ENCODE peak calls at places on chromosome 1, in four cellular contexts. A is germinal center; P is activated gamma-delta T cell; C is activated CD4-positive, alpha-beta T cell treated with anti-CD3 and anti-CD28 coated beads for 24 hours. Q is an unnamed sample.

GRCh38 chr1:97647776-97648175 is 273.1 kb downstream of the DPYD start:
- DNase-seq in A (no peak), P (no peak), C (no peak), Q (no peak)

GRCh38 chr1:160520999-160521398 is 2.1 kb downstream of the SLAMF6 start:
- DNase-seq in A (peak), P (no peak), C (no peak), Q (no peak)

GRCh38 chr1:116323419-116323987 is 49.5 kb upstream of the ATP1A1 start:
- DNase-seq in A (no peak), P (no peak), C (no peak), Q (no peak)

GRCh38 chr1:207810173-207810572 is 58.3 kb downstream of the CD46 start:
- DNase-seq in A (no peak), P (no peak), C (no peak), Q (no peak)

GRCh38 chr1:165852896-165853295 is 25.5 kb downstream of the UCK2 start:
- DNase-seq in A (no peak), P (no peak), C (no peak), Q (no peak)

GRCh38 chr1:50930965-50931737 is 28.9 kb downstream of the FAF1 start:
- DNase-seq in A (no peak), P (no peak), C (no peak), Q (no peak)

GRCh38 chr1:169595764-169596711 is 9.8 kb upstream of the F5 start:
- DNase-seq in A (no peak), P (no peak), C (no peak), Q (no peak)

GRCh38 chr1:115641762-115642167 is at the start of gene VANGL1:
- DNase-seq in A (peak), P (peak), C (no peak), Q (no peak)

GRCh38 chr1:154427173-154428139 is 22.3 kb downstream of the IL6R start:
- DNase-seq in A (no peak), P (no peak), C (no peak), Q (no peak)

GRCh38 chr1:168465942-168466702 is 77.7 kb downstream of the XCL2 start:
- DNase-seq in A (no peak), P (no peak), C (peak), Q (no peak)

Q was measured in cortex of kidney.